ENCODE peak calls at places on chromosomes 6 and 20, in four cellular contexts. U is Peyer's patch, A is tibial artery, Z is AG04450. N is an unnamed sample.

GRCh38 chr6:140566706-140567330 is 1192.4 kb upstream of the CITED2 start:
- DNase-seq in U (no peak), A (no peak), Z (no peak), N (no peak)

GRCh38 chr20:10316582-10316981 is 98.0 kb downstream of the SNAP25 start:
- DNase-seq in U (no peak), A (no peak), Z (no peak), N (no peak)

GRCh38 chr20:44832724-44833123 is 22.4 kb upstream of the RIMS4 start:
- DNase-seq in U (no peak), A (no peak), Z (no peak), N (no peak)

GRCh38 chr6:167140589-167141474 is 16.9 kb downstream of the GPR31 start:
- DNase-seq in U (no peak), A (no peak), Z (no peak), N (no peak)

GRCh38 chr6:36384095-36384494 is 3.4 kb downstream of the ETV7 start:
- DNase-seq in U (no peak), A (no peak), Z (no peak), N (no peak)

GRCh38 chr6:74256387-74257180 is 560.6 kb downstream of the CD109 start:
- DNase-seq in U (no peak), A (no peak), Z (no peak), N (no peak)

GRCh38 chr20:36167826-36168634 is 13.5 kb downstream of the EPB41L1 start:
- DNase-seq in U (no peak), A (no peak), Z (no peak), N (no peak)

GRCh38 chr6:37765182-37765780 is 54.2 kb upstream of the ZFAND3 start:
- DNase-seq in U (no peak), A (no peak), Z (no peak), N (no peak)

GRCh38 chr20:11941593-11942261 is 24.0 kb downstream of the BTBD3 start:
- DNase-seq in U (no peak), A (no peak), Z (no peak), N (no peak)

GRCh38 chr6:35047265-35048011 is 93.7 kb downstream of the TCP11 start:
- DNase-seq in U (no peak), A (peak), Z (no peak), N (no peak)

GRCh38 chr20:15654208-15654649 is 919.0 kb downstream of the KIF16B start:
- DNase-seq in U (no peak), A (no peak), Z (no peak), N (no peak)

GRCh38 chr20:47063808-47064207 is 169.2 kb downstream of the EYA2 start:
- DNase-seq in U (no peak), A (no peak), Z (no peak), N (no peak)

GRCh38 chr6:44062771-44063560 is 64.3 kb downstream of the MRPL14 start:
- DNase-seq in U (no peak), A (no peak), Z (no peak), N (no peak)
- TF ChIP-seq CTCF in U (no peak), A (no peak), Z (peak), N (no peak)

GRCh38 chr6:95354551-95354950 is 222.8 kb upstream of the MANEA start:
- DNase-seq in U (no peak), A (no peak), Z (no peak), N (no peak)

GRCh38 chr6:95357380-95358025 is 219.8 kb upstream of the MANEA start:
- DNase-seq in U (no peak), A (no peak), Z (no peak), N (no peak)

DNA sequence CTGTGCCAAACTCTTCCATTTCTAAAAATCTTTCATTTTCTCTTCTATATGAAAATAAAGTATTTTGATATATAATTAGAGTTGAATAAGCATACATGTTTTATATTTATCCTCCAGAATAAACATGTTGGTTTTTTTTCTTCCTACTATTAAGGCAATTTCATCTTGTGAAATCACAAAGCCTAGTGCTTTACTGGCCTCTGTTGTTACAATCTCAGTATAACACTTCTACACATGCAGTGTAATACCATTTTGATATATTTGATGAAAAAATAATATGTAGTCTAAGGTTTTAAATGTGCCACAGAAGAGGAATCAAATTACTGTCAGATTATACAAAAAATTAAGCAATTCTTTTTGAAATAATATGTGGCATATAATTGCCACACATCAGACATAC is 225.3 kb upstream of the MANEA start:
- DNase-seq in U (no peak), A (no peak), Z (no peak), N (no peak)
- TF ChIP-seq CTCF in U (no peak), A (no peak), Z (no peak), N (no peak)

GRCh38 chr20:39072132-39072531 is 110.0 kb downstream of the DHX35 start:
- DNase-seq in U (no peak), A (no peak), Z (no peak), N (no peak)

GRCh38 chr20:39070484-39071231 is 108.5 kb downstream of the DHX35 start:
- DNase-seq in U (no peak), A (no peak), Z (no peak), N (no peak)

GRCh38 chr20:39069976-39070375 is 107.8 kb downstream of the DHX35 start:
- DNase-seq in U (no peak), A (no peak), Z (no peak), N (no peak)

GRCh38 chr20:39067526-39068216 is 105.5 kb downstream of the DHX35 start:
- DNase-seq in U (no peak), A (no peak), Z (peak), N (no peak)

GRCh38 chr20:39066464-39066863 is 104.3 kb downstream of the DHX35 start:
- DNase-seq in U (no peak), A (no peak), Z (no peak), N (no peak)
- TF ChIP-seq CTCF in U (no peak), A (no peak), Z (no peak), N (no peak)

GRCh38 chr6:52330470-52330869 is 31.5 kb upstream of the PAQR8 start:
- DNase-seq in U (no peak), A (no peak), Z (no peak), N (no peak)
- TF ChIP-seq CTCF in U (no peak), A (no peak), Z (no peak), N (no peak)

GRCh38 chr20:57197352-57198198 is 68.9 kb downstream of the BMP7 start:
- DNase-seq in U (no peak), A (no peak), Z (no peak), N (no peak)
- TF ChIP-seq CTCF in U (no peak), A (no peak), Z (no peak), N (no peak)

GRCh38 chr6:48765352-48765961 is 654.5 kb upstream of the PTCHD4 start:
- DNase-seq in U (no peak), A (no peak), Z (peak), N (no peak)
- TF ChIP-seq CTCF in U (no peak), A (no peak), Z (peak), N (no peak)

GRCh38 chr6:52063584-52064400 is 23.6 kb downstream of the PKHD1 start:
- DNase-seq in U (no peak), A (no peak), Z (no peak), N (no peak)
- TF ChIP-seq CTCF in U (no peak), A (no peak), Z (peak), N (no peak)

GRCh38 chr6:11595903-11596302 is 58.4 kb downstream of the TMEM170B start:
- DNase-seq in U (no peak), A (no peak), Z (no peak), N (no peak)
- TF ChIP-seq CTCF in U (no peak), A (no peak), Z (peak), N (no peak)

DNA sequence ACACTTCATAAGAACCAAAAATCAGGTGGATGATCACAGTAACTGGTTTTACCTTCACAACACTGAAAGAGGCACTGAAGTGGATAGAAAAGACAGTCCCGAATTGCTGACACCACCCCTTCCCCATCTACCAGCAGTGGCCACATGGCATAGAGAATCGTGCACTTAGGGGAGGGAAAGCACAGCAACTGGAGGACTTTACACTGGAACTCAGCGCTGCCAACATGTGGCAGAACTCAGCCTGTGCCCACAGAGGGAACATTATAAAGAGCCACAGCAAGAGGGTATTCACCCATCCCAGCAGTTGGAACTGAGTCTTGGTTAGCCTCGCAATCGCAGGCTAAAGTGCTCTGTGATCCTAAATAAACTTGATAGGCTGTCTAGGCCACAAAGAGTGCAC is 6.5 kb upstream of the KIAA1586 start:
- DNase-seq in U (no peak), A (no peak), Z (no peak), N (no peak)
- TF ChIP-seq CTCF in U (no peak), A (no peak), Z (no peak), N (no peak)

GRCh38 chr6:106124015-106124414 is 37.9 kb downstream of the PRDM1 start:
- DNase-seq in U (no peak), A (no peak), Z (no peak), N (no peak)

GRCh38 chr6:106119991-106120390 is 33.9 kb downstream of the PRDM1 start:
- DNase-seq in U (no peak), A (no peak), Z (no peak), N (no peak)

GRCh38 chr6:106122306-106122940 is 36.3 kb downstream of the PRDM1 start:
- DNase-seq in U (no peak), A (no peak), Z (no peak), N (no peak)

GRCh38 chr6:106124437-106125423 is 38.6 kb downstream of the PRDM1 start:
- DNase-seq in U (no peak), A (no peak), Z (no peak), N (no peak)

GRCh38 chr6:106122941-106123337 is 36.8 kb downstream of the PRDM1 start:
- DNase-seq in U (no peak), A (no peak), Z (no peak), N (no peak)
- TF ChIP-seq CTCF in U (no peak), A (no peak), Z (no peak), N (no peak)